ENCODE peak calls at places on chromosomes 12 and 14, in six cellular contexts. Y is left colon; K is activated T-helper 1 cell treated with anti-CD3 and anti-CD28 coated beads, Interleukin-2, amount 50 U/mL, for 16 hours; W is HT1080; D is activated CD8-positive, alpha-beta memory T cell treated with anti-CD3 and anti-CD28 coated beads for 48 hours; C is coronary artery. S is an unnamed sample.

GRCh38 chr12:132395192-132395907 is 66.0 kb upstream of the GALNT9 start:
- DNase-seq in Y (no peak), K (no peak), W (no peak), D (no peak), C (no peak), S (no peak)

GRCh38 chr14:66401447-66402095 is 84.6 kb upstream of the CCDC196 start:
- DNase-seq in Y (no peak), K (no peak), W (no peak), D (no peak), C (no peak), S (no peak)

GRCh38 chr12:77079631-77080030 is 14.3 kb upstream of the E2F7 start:
- DNase-seq in Y (no peak), K (no peak), W (no peak), D (no peak), C (no peak), S (no peak)

GRCh38 chr12:71045781-71046180 is 112.0 kb downstream of the TSPAN8 start:
- DNase-seq in Y (no peak), K (no peak), W (peak; percentile 65), D (no peak), C (no peak), S (no peak)

GRCh38 chr12:53287741-53288216 is 7.6 kb upstream of the PFDN5 start:
- DNase-seq in Y (peak; percentile 50), K (peak; percentile 55), W (peak; percentile 50), D (no peak), C (no peak), S (no peak)

GRCh38 chr14:103279129-103280025 is 54.7 kb upstream of the EIF5 start:
- DNase-seq in Y (no peak), K (no peak), W (no peak), D (no peak), C (no peak), S (no peak)

GRCh38 chr12:117036547-117036946 is 62.7 kb downstream of the TESC start:
- DNase-seq in Y (no peak), K (no peak), W (no peak), D (no peak), C (no peak), S (no peak)

GRCh38 chr14:70906785-70907171 is 481 bp upstream of the PCNX1 start:
- DNase-seq in Y (no peak), K (no peak), W (no peak), D (no peak), C (no peak), S (no peak)

GRCh38 chr14:105065280-105066228 is at the start of gene GPR132:
- DNase-seq in Y (peak; percentile 73), K (peak; percentile 70), W (peak; percentile 80), D (peak; percentile 75), C (peak; percentile 78), S (no peak)

GRCh38 chr12:2669560-2669959 is 125.2 kb upstream of the FKBP4 start:
- DNase-seq in Y (no peak), K (no peak), W (no peak), D (no peak), C (peak; percentile 41), S (no peak)

GRCh38 chr12:56487448-56488040 is 417 bp downstream of the GLS2 start:
- DNase-seq in Y (peak; percentile 38), K (peak; percentile 7), W (no peak), D (no peak), C (no peak), S (peak; percentile 83)

GRCh38 chr14:75858375-75858774 is 123.4 kb downstream of the TGFB3 start:
- DNase-seq in Y (no peak), K (no peak), W (no peak), D (no peak), C (no peak), S (no peak)

GRCh38 chr14:55128386-55129085 is 516 bp upstream of the LGALS3 start:
- DNase-seq in Y (no peak), K (no peak), W (no peak), D (no peak), C (no peak), S (no peak)

GRCh38 chr12:103085541-103085940 is 128.1 kb downstream of the ASCL1 start:
- DNase-seq in Y (no peak), K (no peak), W (no peak), D (no peak), C (no peak), S (no peak)

GRCh38 chr14:102417118-102417517 is 54.4 kb downstream of the TECPR2 start:
- DNase-seq in Y (no peak), K (no peak), W (no peak), D (no peak), C (no peak), S (no peak)

GRCh38 chr12:130663510-130663909 is 52.6 kb downstream of the RIMBP2 start:
- DNase-seq in Y (no peak), K (no peak), W (no peak), D (no peak), C (no peak), S (no peak)

GRCh38 chr12:123976227-123976826 is 3.3 kb downstream of the ZNF664 start:
- DNase-seq in Y (no peak), K (no peak), W (no peak), D (no peak), C (no peak), S (no peak)

GRCh38 chr14:59280961-59281360 is 92.5 kb downstream of the DAAM1 start:
- DNase-seq in Y (no peak), K (no peak), W (no peak), D (no peak), C (no peak), S (no peak)

GRCh38 chr14:34732802-34733201 is 18.4 kb upstream of the CFL2 start:
- DNase-seq in Y (no peak), K (no peak), W (no peak), D (no peak), C (no peak), S (no peak)

GRCh38 chr12:88057994-88058718 is 29.0 kb upstream of the C12orf50 start:
- DNase-seq in Y (peak; percentile 25), K (no peak), W (no peak), D (no peak), C (no peak), S (no peak)

GRCh38 chr14:86464386-86464785 is 934.4 kb downstream of the FLRT2 start:
- DNase-seq in Y (no peak), K (no peak), W (no peak), D (no peak), C (no peak), S (no peak)

GRCh38 chr14:91008759-91009409 is 51.6 kb downstream of the RPS6KA5 start:
- DNase-seq in Y (no peak), K (no peak), W (no peak), D (no peak), C (no peak), S (no peak)

GRCh38 chr12:52389313-52390207 is 4.1 kb upstream of the KRT84 start:
- DNase-seq in Y (no peak), K (no peak), W (no peak), D (no peak), C (no peak), S (no peak)

GRCh38 chr14:34682787-34683321 is 31.5 kb downstream of the CFL2 start:
- DNase-seq in Y (no peak), K (no peak), W (no peak), D (no peak), C (no peak), S (no peak)

GRCh38 chr12:5000204-5000603 is 43.5 kb upstream of the KCNA5 start:
- DNase-seq in Y (no peak), K (no peak), W (no peak), D (no peak), C (no peak), S (no peak)

GRCh38 chr14:64296561-64296960 is 2.4 kb upstream of the ESR2 start:
- DNase-seq in Y (no peak), K (no peak), W (peak; percentile 61), D (no peak), C (no peak), S (no peak)

GRCh38 chr14:60863251-60863650 is 117.6 kb downstream of the TRMT5 start:
- DNase-seq in Y (no peak), K (no peak), W (no peak), D (no peak), C (no peak), S (no peak)

GRCh38 chr12:63922446-63922845 is 77.9 kb downstream of the SRGAP1 start:
- DNase-seq in Y (no peak), K (no peak), W (no peak), D (no peak), C (no peak), S (no peak)

GRCh38 chr14:56294125-56294524 is 175.9 kb downstream of the PELI2 start:
- DNase-seq in Y (no peak), K (no peak), W (peak; percentile 11), D (no peak), C (no peak), S (peak; percentile 58)

GRCh38 chr14:26383286-26383685 is 214.5 kb downstream of the NOVA1 start:
- DNase-seq in Y (no peak), K (no peak), W (no peak), D (no peak), C (no peak), S (no peak)

GRCh38 chr12:116037941-116038837 is 239.3 kb downstream of the MED13L start:
- DNase-seq in Y (no peak), K (no peak), W (no peak), D (no peak), C (no peak), S (no peak)

GRCh38 chr12:108570743-108571603 is 8.6 kb downstream of the ISCU start:
- DNase-seq in Y (no peak), K (no peak), W (peak; percentile 34), D (no peak), C (no peak), S (no peak)

GRCh38 chr14:92718659-92719058 is 29.8 kb downstream of the LGMN start:
- DNase-seq in Y (no peak), K (no peak), W (peak; percentile 36), D (no peak), C (peak; percentile 3), S (no peak)

GRCh38 chr12:120719072-120719471 is 6.6 kb upstream of the ACADS start:
- DNase-seq in Y (no peak), K (no peak), W (no peak), D (no peak), C (no peak), S (no peak)

S was measured in H1.